ENCODE peak calls at places on chromosomes 1 and 21, in eight cellular contexts. Q is lung, G is GM12865, D is tibial artery, A is cardiac fibroblast, O is GM23338, P is AG09319, I is WTC11. W is an unnamed sample.
A peak's percentile ranks its signal among the peaks of the same experiment; 100 is the strongest.

GRCh38 chr21:37365657-37366487 is 701 bp upstream of the DYRK1A start:
- DNase-seq in D (peak; percentile 84), I (peak; percentile 76), A (peak; percentile 68), G (peak; percentile 79), Q (peak; percentile 60), P (no peak), O (peak; percentile 83), W (peak; percentile 93)

GRCh38 chr1:66445492-66446181 is 88.3 kb upstream of the SGIP1 start:
- DNase-seq in P (no peak), G (peak; percentile 88), I (no peak), A (no peak), O (no peak), Q (no peak), D (no peak), W (peak; percentile 58)

GRCh38 chr1:116334015-116334547 is 39.0 kb upstream of the ATP1A1 start:
- DNase-seq in D (no peak), P (no peak), G (no peak), O (no peak), Q (peak; percentile 45), A (peak; percentile 47), I (no peak), W (no peak)

GRCh38 chr21:24367936-24368335 is 1239.3 kb downstream of the MRPL39 start:
- DNase-seq in I (no peak), D (no peak), Q (no peak), A (peak; percentile 2), P (no peak), O (no peak), G (no peak), W (no peak)

GRCh38 chr1:31227891-31228290 is 11.8 kb downstream of the NKAIN1 start:
- DNase-seq in Q (no peak), A (no peak), G (no peak), I (no peak), O (peak; percentile 41), D (no peak), P (no peak), W (no peak)

GRCh38 chr1:234495231-234495990 is 16.4 kb upstream of the TARBP1 start:
- DNase-seq in I (no peak), P (peak; percentile 52), A (peak; percentile 95), O (no peak), Q (no peak), D (no peak), G (peak; percentile 90), W (peak; percentile 56)

GRCh38 chr1:59128784-59129227 is 168.1 kb upstream of the FGGY start:
- DNase-seq in A (peak; percentile 69), Q (no peak), P (no peak), I (no peak), D (no peak), G (no peak), O (peak; percentile 54), W (no peak)

GRCh38 chr1:180181048-180181447 is 26.4 kb downstream of the QSOX1 start:
- DNase-seq in O (peak; percentile 83), I (peak; percentile 44), P (no peak), A (peak; percentile 36), Q (no peak), D (no peak), G (no peak), W (no peak)

GRCh38 chr1:45327644-45328515 is 1.2 kb downstream of the HPDL start:
- DNase-seq in I (no peak), Q (no peak), P (no peak), D (no peak), A (no peak), O (peak; percentile 46), G (peak; percentile 53), W (peak; percentile 48)

GRCh38 chr1:5993553-5994510 is 1.6 kb upstream of the NPHP4 start:
- DNase-seq in G (peak; percentile 44), D (no peak), I (no peak), Q (no peak), O (peak; percentile 67), P (no peak), A (no peak), W (no peak)

GRCh38 chr1:58249729-58250586 is 296.6 kb downstream of the OMA1 start:
- DNase-seq in Q (no peak), A (peak; percentile 37), P (no peak), I (peak; percentile 73), G (peak; percentile 37), O (peak; percentile 92), D (no peak), W (peak; percentile 58)

GRCh38 chr1:6587261-6588005 is 7.6 kb downstream of the ZBTB48 start:
- DNase-seq in O (no peak), P (no peak), I (no peak), G (no peak), Q (no peak), D (peak; percentile 93), A (no peak), W (no peak)

GRCh38 chr1:90000934-90001676 is 6.2 kb downstream of the ZNF326 start:
- DNase-seq in Q (no peak), O (peak; percentile 56), D (no peak), G (peak; percentile 18), P (no peak), I (no peak), A (no peak), W (no peak)

GRCh38 chr1:41022424-41022823 is 899 bp upstream of the SLFNL1 start:
- DNase-seq in A (no peak), I (no peak), Q (no peak), D (peak; percentile 41), P (no peak), O (no peak), G (no peak), W (no peak)

GRCh38 chr1:41023279-41023990 is 1.9 kb upstream of the SLFNL1 start:
- DNase-seq in O (peak; percentile 31), D (peak; percentile 57), A (peak; percentile 27), P (no peak), G (no peak), I (no peak), Q (no peak), W (no peak)

GRCh38 chr1:41020109-41020576 is 1.4 kb downstream of the SLFNL1 start:
- DNase-seq in Q (peak; percentile 89), P (no peak), I (no peak), G (no peak), D (peak; percentile 66), O (no peak), A (no peak), W (no peak)

GRCh38 chr1:41020654-41021053 is 871 bp downstream of the SLFNL1 start:
- DNase-seq in I (no peak), O (no peak), Q (peak; percentile 61), D (peak; percentile 61), G (no peak), A (no peak), P (no peak), W (no peak)

GRCh38 chr1:41021526-41022308 is at the start of gene SLFNL1:
- DNase-seq in G (no peak), A (peak; percentile 48), D (peak; percentile 62), P (no peak), I (peak; percentile 54), Q (no peak), O (peak; percentile 76), W (no peak)
- TF ChIP-seq CTCF in G (no peak), A (peak; percentile 14), D (no peak), P (no peak), I (no peak), Q (no peak), O (peak; percentile 54), W (no peak)

DNA sequence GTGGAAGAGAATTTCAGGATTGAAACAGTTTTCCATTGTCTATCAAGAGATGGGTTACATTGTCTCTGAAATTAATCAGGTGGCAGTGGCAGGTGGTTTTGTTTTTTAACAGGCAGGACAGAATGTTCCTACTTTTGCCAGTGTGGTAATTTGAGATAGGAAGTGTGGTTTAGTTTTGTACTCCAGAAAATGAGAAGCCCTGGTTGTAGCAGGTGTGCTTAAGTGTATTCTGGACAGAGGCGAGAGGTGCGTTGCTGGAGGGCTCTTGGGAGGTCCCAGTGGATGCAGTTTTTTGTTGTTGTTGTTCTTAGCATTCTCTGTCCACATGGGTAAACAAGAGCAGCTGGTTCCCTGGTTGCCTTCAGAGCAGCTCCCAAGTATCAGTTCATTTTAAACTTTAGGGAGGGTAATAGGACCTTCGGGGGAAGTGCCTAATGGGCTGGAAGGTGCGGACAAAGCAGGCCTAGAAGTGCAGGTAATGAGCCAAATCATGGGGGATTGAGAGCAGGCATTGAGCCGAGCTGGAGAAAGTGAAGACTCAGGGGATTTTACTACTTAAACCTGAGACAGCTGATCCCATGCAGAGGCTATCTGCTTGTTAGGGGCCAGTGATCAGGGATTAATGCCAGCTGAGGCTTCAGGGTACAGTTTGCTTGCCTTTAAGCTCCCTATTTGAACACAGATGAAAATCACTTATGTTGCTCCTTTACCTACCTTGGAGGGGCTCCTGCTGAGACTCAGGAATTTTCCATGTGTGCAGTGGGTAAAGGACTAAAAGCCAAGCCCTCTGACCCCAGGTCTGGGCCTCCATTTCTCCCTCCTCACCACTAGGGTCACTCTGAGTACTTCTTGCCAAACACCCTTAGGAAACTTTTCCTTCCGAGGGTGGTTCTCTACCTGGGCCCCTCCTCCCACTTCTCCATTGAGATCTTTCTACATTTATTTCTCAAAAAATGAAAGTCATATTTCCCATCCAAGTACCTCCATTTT is 6.1 kb downstream of the PFKFB2 start:
- DNase-seq in Q (no peak), I (peak; percentile 24), A (no peak), O (peak; percentile 57), G (no peak), D (no peak), P (no peak), W (no peak)
- TF ChIP-seq CTCF in Q (no peak), I (no peak), A (no peak), O (peak; percentile 25), G (peak; percentile 13), D (no peak), P (no peak), W (no peak)

DNA sequence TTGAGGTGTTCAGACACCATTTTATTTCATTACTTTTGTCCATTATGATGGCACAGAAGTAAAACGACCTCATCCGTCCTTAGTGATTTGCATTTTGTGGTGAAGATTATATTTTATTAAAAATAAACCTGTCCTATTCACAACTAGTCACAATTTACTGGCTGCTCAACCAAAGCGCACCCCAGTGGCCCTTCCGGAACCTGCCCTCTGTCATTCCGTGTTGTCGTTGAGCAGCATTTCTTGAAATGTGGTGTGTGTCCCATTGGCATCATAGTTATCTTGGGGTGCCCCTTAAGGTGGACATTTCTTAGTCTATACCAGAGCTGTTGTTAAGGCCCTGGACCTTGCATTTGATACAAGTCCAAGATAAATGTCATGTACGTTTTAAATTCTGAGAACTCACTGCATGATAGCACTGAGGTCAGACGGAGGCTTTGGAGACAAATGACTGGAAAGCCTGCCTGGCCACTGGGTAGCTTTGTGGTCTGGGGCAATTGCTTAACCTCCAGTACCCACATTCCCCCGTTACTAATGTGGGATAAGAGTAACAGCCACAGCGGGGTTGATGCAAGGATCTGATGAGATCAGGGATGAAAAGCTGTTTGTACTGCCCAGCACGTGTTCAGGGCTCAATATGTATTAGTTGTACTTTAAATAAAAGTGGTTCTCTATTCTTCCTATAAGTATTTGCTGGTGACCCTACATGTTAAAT is 36.2 kb downstream of the BACH1 start:
- DNase-seq in Q (no peak), O (no peak), I (no peak), P (no peak), D (no peak), A (peak; percentile 91), G (no peak), W (no peak)
- TF ChIP-seq CTCF in Q (no peak), O (peak; percentile 39), I (no peak), P (no peak), D (no peak), A (no peak), G (no peak), W (no peak)

DNA sequence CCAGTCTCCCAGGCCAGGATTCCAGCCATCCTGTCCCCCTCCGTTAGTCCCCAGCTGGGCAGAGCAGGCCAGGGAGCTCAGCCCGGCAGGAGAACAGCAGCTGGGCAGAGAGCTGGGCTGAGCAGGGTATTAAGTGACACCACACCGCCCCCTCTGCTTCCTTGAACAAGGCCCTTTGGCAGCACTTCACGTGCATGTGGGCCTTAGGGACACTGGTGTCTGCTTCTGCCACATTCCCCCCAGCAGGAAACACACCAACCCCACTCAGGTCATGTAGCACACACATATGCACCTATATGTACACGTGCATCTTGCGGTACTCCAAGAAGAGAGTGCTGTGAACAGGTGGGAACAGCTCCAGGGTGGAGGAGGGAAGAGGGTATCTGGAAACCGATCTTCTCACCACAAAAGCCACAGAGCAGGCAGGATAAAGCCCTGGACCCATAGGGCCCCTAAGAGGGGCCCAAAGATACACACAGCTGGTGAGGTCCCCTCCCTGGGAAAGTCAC is 4.6 kb downstream of the EPHA2 start:
- DNase-seq in O (no peak), G (no peak), D (no peak), P (no peak), I (no peak), Q (no peak), A (no peak), W (no peak)
- TF ChIP-seq CTCF in O (peak; percentile 35), G (no peak), D (no peak), P (no peak), I (no peak), Q (no peak), A (no peak), W (no peak)

W was measured in GM20000.